ENCODE peak calls at places on chromosomes 4 and X, in four cellular contexts. B, X, P and F are unnamed samples.

GRCh38 chrX:12751887-12752286 is 39.3 kb upstream of the PRPS2 start:
- DNase-seq in B (peak; percentile 25), P (no peak), X (no peak), F (no peak)

GRCh38 chr4:185004562-185005208 is 13.6 kb upstream of the HELT start:
- DNase-seq in B (peak; percentile 41), X (peak; percentile 10), P (peak; percentile 23), F (no peak)

GRCh38 chrX:119008122-119008744 is 33.8 kb downstream of the LONRF3 start:
- DNase-seq in P (no peak), B (no peak), X (peak; percentile 23), F (peak; percentile 1)

GRCh38 chr4:2070421-2071251 is 11.5 kb downstream of the NAT8L start:
- DNase-seq in X (no peak), B (no peak), P (no peak), F (no peak)

GRCh38 chr4:173365359-173365996 is 5.3 kb upstream of the SAP30 start:
- DNase-seq in B (no peak), P (no peak), X (no peak), F (no peak)

GRCh38 chr4:140151700-140152014 is 2.3 kb downstream of the MAML3 start:
- DNase-seq in B (peak; percentile 92), X (peak; percentile 94), P (peak; percentile 93), F (no peak)

GRCh38 chrX:118560380-118560932 is 64.8 kb downstream of the DOCK11 start:
- DNase-seq in P (no peak), X (no peak), B (no peak), F (peak; percentile 51)

GRCh38 chr4:14218641-14219040 is 591.1 kb upstream of the BOD1L1 start:
- DNase-seq in B (no peak), P (no peak), X (no peak), F (no peak)

GRCh38 chr4:87632469-87632868 is 17.6 kb upstream of the DMP1 start:
- DNase-seq in B (no peak), P (no peak), X (peak; percentile 5), F (no peak)

GRCh38 chr4:54661686-54662085 is 3.9 kb downstream of the KIT start:
- DNase-seq in P (no peak), B (no peak), X (peak; percentile 88), F (no peak)

GRCh38 chr4:99723555-99724450 is 66.2 kb upstream of the C4orf54 start:
- DNase-seq in X (peak; percentile 54), P (peak; percentile 73), B (peak; percentile 88), F (no peak)

GRCh38 chr4:147583876-147584275 is 33.3 kb upstream of the TMEM184C start:
- DNase-seq in B (no peak), X (no peak), P (no peak), F (no peak)

GRCh38 chr4:6474705-6475457 is 2.5 kb upstream of the PPP2R2C start:
- DNase-seq in X (no peak), P (no peak), B (no peak), F (no peak)

GRCh38 chrX:19382500-19383145 is 38.9 kb downstream of the PDHA1 start:
- DNase-seq in X (peak; percentile 11), B (peak; percentile 49), P (no peak), F (peak; percentile 27)

GRCh38 chrX:33078273-33078672 is 133.1 kb downstream of the DMD start:
- DNase-seq in X (no peak), P (no peak), B (no peak), F (no peak)

GRCh38 chrX:28988246-28988645 is 401.0 kb downstream of the IL1RAPL1 start:
- DNase-seq in P (no peak), B (no peak), X (no peak), F (no peak)

GRCh38 chr4:184100297-184100885 is 117.3 kb downstream of the ENPP6 start:
- DNase-seq in P (no peak), B (peak; percentile 57), X (peak; percentile 4), F (peak; percentile 55)